ENCODE peak calls at places on chromosome 9, in eight cellular contexts. E is pancreas, L is mesenchymal stem cell, Q is ovary, J is transverse colon, W is body of pancreas, O is cardiac muscle cell, R is right lobe of liver. C is an unnamed sample. For H3K4me1, the result is how much of the 10 kb centered on the place peaks cover.

GRCh38 chr9:34585946-34586705 is 3.4 kb downstream of the CNTFR start:
- DNase-seq in W (no peak), R (no peak), O (no peak), L (no peak), J (no peak), E (no peak), Q (no peak), C (no peak)

GRCh38 chr9:95088421-95089161 is 228.9 kb downstream of the FANCC start:
- DNase-seq in E (no peak), Q (no peak), O (no peak), W (peak), R (no peak), L (peak), J (no peak), C (peak)

GRCh38 chr9:69326261-69326660 is 1.2 kb downstream of the ENTREP1 start:
- DNase-seq in W (no peak), Q (no peak), L (no peak), R (no peak), O (no peak), J (no peak), E (no peak), C (no peak)

GRCh38 chr9:112665347-112665746 is 52.6 kb downstream of the INIP start:
- DNase-seq in R (no peak), L (peak), Q (no peak), W (peak), J (no peak), E (no peak), O (peak), C (no peak)

GRCh38 chr9:97853844-97854695 is 1.0 kb downstream of the FOXE1 start:
- DNase-seq in J (no peak), Q (no peak), L (no peak), R (no peak), E (no peak), O (peak), W (no peak), C (peak)

GRCh38 chr9:118961857-118962256 is 407.4 kb downstream of the BRINP1 start:
- DNase-seq in L (peak), O (no peak), W (no peak), R (no peak), E (no peak), J (no peak), Q (no peak), C (no peak)

GRCh38 chr9:94944623-94945022 is 218.1 kb downstream of the AOPEP start:
- DNase-seq in Q (no peak), W (no peak), L (peak), J (no peak), O (no peak), E (no peak), R (no peak), C (no peak)

GRCh38 chr9:33189331-33189731 is 22.2 kb upstream of the B4GALT1 start:
- DNase-seq in W (no peak), J (no peak), O (no peak), E (no peak), R (no peak), Q (no peak), L (no peak), C (no peak)

GRCh38 chr9:132977626-132978450 is 656 bp upstream of the GFI1B start:
- DNase-seq in R (peak), J (peak), W (peak), Q (peak), L (peak), E (peak), O (peak), C (peak)

GRCh38 chr9:82893549-82893948 is 169.4 kb downstream of the RASEF start:
- DNase-seq in R (no peak), O (no peak), W (no peak), J (no peak), L (no peak), E (no peak), Q (no peak), C (no peak)

GRCh38 chr9:72292184-72292787 is 72.7 kb downstream of the ZFAND5 start:
- DNase-seq in J (no peak), E (no peak), O (peak), R (no peak), Q (no peak), L (peak), W (no peak), C (no peak)

GRCh38 chr9:6766606-6767005 is 8.8 kb downstream of the KDM4C start:
- DNase-seq in W (no peak), L (no peak), Q (no peak), E (no peak), O (no peak), J (no peak), R (no peak), C (no peak)

GRCh38 chr9:76592105-76593010 is 133.4 kb downstream of the GCNT1 start:
- DNase-seq in E (no peak), L (no peak), J (no peak), Q (no peak), W (no peak), R (no peak), O (peak), C (no peak)

GRCh38 chr9:135944444-135945252 is 16.5 kb downstream of the UBAC1 start:
- DNase-seq in E (no peak), O (no peak), L (no peak), R (no peak), J (no peak), W (no peak), Q (no peak), C (no peak)

GRCh38 chr9:73179594-73179993 is 27.9 kb downstream of the ANXA1 start:
- DNase-seq in J (no peak), E (no peak), W (no peak), R (no peak), L (no peak), Q (no peak), O (no peak), C (no peak)

GRCh38 chr9:124164800-124165199 is 92.9 kb upstream of the NEK6 start:
- DNase-seq in Q (no peak), E (no peak), R (no peak), O (no peak), J (no peak), W (peak), L (no peak), C (no peak)

GRCh38 chr9:98096091-98096490 is 22.9 kb downstream of the TRIM14 start:
- DNase-seq in Q (no peak), W (no peak), L (no peak), O (no peak), J (peak), R (no peak), E (no peak), C (no peak)

GRCh38 chr9:94097788-94098413 is 13.6 kb downstream of the PTPDC1 start:
- DNase-seq in J (no peak), R (no peak), L (peak), O (peak), E (no peak), Q (no peak), W (peak), C (no peak)

GRCh38 chr9:75148551-75148950 is 60.2 kb downstream of the OSTF1 start:
- DNase-seq in O (peak), L (peak), E (no peak), W (no peak), R (no peak), Q (no peak), J (no peak), C (no peak)

GRCh38 chr9:27985714-27986113 is 412.4 kb upstream of the C9orf72 start:
- DNase-seq in W (no peak), Q (no peak), J (no peak), E (no peak), R (no peak), O (no peak), L (no peak), C (no peak)

GRCh38 chr9:98977813-98978212 is 34.1 kb downstream of the COL15A1 start:
- DNase-seq in R (no peak), L (no peak), W (no peak), J (no peak), E (no peak), O (no peak), Q (no peak), C (no peak)

GRCh38 chr9:13266172-13266571 is 13.3 kb downstream of the MPDZ start:
- DNase-seq in W (no peak), R (no peak), E (no peak), Q (no peak), L (peak), J (no peak), O (peak), C (no peak)

GRCh38 chr9:86469476-86470087 is 115.4 kb upstream of the TUT7 start:
- DNase-seq in J (no peak), L (no peak), O (no peak), E (no peak), W (no peak), Q (no peak), R (no peak), C (no peak)

GRCh38 chr9:38681747-38682227 is 38.1 kb downstream of the FAM240B start:
- DNase-seq in O (peak), L (peak), Q (no peak), W (no peak), R (no peak), J (no peak), E (no peak), C (no peak)

GRCh38 chr9:13113201-13113600 is 166.3 kb downstream of the MPDZ start:
- DNase-seq in J (no peak), Q (no peak), L (peak), E (no peak), W (no peak), R (no peak), O (peak), C (no peak)

GRCh38 chr9:105678163-105678562 is 15.9 kb downstream of the TAL2 start:
- DNase-seq in J (no peak), L (no peak), Q (no peak), E (no peak), W (no peak), O (no peak), R (no peak), C (no peak)

GRCh38 chr9:69758981-69759477 is 782 bp downstream of the PTAR1 start:
- DNase-seq in R (no peak), Q (no peak), O (peak), W (no peak), L (peak), E (no peak), J (no peak), C (no peak)

GRCh38 chr9:99057665-99058625 is 47.0 kb upstream of the TGFBR1 start:
- DNase-seq in W (peak), O (peak), E (no peak), L (peak), J (peak), Q (no peak), R (no peak), C (no peak)

DNA sequence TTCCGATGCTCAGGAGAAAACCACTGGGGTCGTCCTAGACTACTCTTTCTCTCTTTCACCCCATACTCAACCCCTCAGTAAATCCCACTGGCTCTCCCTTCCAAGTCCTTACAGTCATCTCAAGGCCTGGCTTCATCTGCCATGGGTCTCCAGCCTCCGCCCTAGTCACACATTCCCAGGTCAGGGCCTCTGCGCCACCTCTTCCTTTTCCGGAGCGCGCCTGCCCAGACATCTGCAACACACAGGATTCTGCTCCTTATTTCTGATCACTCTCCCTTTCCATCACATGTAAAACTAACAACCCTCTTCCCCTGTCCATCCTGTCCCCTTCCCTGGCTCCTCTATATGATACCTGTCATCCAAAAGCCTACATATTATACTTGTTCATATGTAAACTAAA is 39.8 kb downstream of the RAPGEF1 start:
- DNase-seq in E (no peak), J (no peak), Q (no peak), O (no peak), W (no peak), L (no peak), R (no peak), C (no peak)
- H3K4me1 ChIP-seq in E (under half), J (under half), Q (under half), O (under half), W (under half), L (under half), R (under half), C (half or more)

DNA sequence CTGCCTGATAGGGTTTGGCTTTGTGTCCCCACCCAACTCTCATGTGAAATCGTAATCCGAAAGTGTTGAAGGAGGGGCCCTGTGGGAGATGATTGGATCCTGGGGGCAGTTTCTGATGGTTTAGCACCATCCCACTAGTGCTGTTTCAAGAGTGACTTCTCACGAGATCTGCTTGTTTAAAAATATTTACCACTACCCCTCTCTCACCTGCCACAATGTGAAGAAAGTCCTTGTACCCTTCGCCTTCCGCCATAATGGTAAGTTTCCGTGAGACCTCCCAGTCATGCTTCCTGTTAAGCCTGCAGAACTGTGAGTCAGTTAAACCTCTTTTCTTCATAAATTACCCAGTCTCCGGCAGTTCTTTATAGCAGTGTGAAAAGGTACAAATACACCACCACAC is 2.7 kb upstream of the RFX3 start:
- DNase-seq in Q (no peak), R (no peak), E (no peak), O (no peak), W (no peak), L (no peak), J (no peak), C (no peak)
- H3K4me1 ChIP-seq in Q (under half), R (under half), E (under half), O (under half), W (under half), L (under half), J (under half), C (under half)

GRCh38 chr9:113668057-113668456 is 204.5 kb downstream of the RGS3 start:
- DNase-seq in Q (no peak), O (no peak), E (no peak), L (no peak), J (no peak), W (no peak), R (no peak), C (no peak)
- H3K4me1 ChIP-seq in Q (under half), O (under half), E (under half), L (under half), J (under half), W (under half), R (under half), C (under half)

GRCh38 chr9:127976943-127977871 is 3.6 kb downstream of the EEIG1 start:
- DNase-seq in O (no peak), L (no peak), W (peak), E (no peak), Q (no peak), J (peak), R (no peak), C (no peak)
- H3K4me1 ChIP-seq in O (half or more), L (half or more), W (half or more), E (half or more), Q (half or more), J (half or more), R (under half), C (half or more)

DNA sequence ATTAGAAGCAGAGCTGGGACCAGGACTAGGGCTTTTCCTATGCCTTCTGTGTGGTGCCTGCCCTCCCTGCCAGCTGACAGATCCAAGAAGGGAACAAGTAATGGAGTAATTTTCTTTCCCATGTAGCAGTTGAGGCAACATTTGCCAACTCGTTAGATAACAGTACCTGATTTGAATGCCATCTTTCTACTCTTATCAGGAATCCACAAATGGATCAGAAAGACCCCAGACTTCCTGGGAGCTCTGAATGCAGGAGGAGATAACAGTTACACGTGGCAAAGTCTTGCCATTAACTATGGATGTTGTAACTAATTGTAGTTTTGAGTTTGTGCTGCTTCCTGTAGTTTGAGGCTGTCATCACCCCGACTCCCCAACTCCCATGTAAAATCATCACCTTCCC is 39.2 kb downstream of the RCL1 start:
- DNase-seq in W (no peak), J (no peak), L (no peak), E (no peak), Q (no peak), R (no peak), O (peak), C (no peak)
- H3K4me1 ChIP-seq in W (half or more), J (under half), L (under half), E (under half), Q (under half), R (under half), O (under half), C (under half)

DNA sequence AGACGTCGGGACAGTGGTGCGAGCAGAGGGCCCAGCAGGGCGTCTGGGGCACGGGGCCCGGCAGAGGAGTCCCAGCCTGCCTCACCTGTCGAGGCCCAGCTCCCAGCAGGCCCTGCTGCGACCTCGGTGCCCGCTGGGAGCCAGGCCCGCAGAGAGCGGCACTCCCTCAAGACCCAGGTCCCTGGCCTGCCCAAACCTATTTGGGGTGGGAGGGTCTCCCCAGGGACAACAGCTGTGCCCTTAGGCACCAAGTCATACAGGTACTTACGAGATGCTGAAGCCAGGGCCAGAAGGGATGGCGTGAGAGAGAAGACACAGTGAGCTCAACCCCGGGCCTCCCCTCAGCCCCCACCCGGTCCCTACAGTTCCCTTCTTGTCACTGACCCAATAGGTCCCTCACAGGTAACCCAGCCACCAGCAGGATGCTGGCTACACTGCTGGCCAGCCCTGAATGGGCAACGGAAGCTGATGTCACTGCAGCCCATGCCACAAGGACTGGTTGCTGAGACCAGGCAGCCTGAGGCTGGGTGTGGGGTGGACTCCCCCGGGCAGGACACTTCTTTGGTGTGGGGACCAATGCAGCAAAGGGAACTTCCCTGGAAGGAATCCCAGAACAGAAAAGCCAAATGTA is 3.7 kb downstream of the NSMF start:
- DNase-seq in R (no peak), L (no peak), E (peak), Q (peak), J (no peak), W (peak), O (no peak), C (peak)
- H3K4me1 ChIP-seq in R (under half), L (half or more), E (under half), Q (under half), J (under half), W (under half), O (under half), C (under half)

GRCh38 chr9:35687306-35687705 is 2.4 kb downstream of the TPM2 start:
- DNase-seq in O (no peak), R (no peak), E (no peak), W (no peak), L (no peak), Q (no peak), J (no peak), C (no peak)
- H3K4me1 ChIP-seq in O (under half), R (under half), E (under half), W (under half), L (under half), Q (under half), J (under half), C (under half)

GRCh38 chr9:110101531-110102161 is 106.3 kb downstream of the C9orf152 start:
- DNase-seq in Q (no peak), E (no peak), R (no peak), L (peak), O (peak), J (peak), W (no peak), C (no peak)

GRCh38 chr9:110106698-110107097 is 101.3 kb downstream of the C9orf152 start:
- DNase-seq in R (no peak), Q (no peak), J (no peak), E (no peak), O (no peak), W (no peak), L (no peak), C (no peak)

GRCh38 chr9:110103257-110103656 is 104.7 kb downstream of the C9orf152 start:
- DNase-seq in E (no peak), Q (no peak), O (no peak), R (no peak), L (peak), J (no peak), W (no peak), C (no peak)

GRCh38 chr9:110104201-110104845 is 103.6 kb downstream of the C9orf152 start:
- DNase-seq in J (no peak), R (no peak), L (peak), W (no peak), Q (no peak), O (peak), E (no peak), C (no peak)

GRCh38 chr9:110105107-110105506 is 102.9 kb downstream of the C9orf152 start:
- DNase-seq in R (no peak), J (no peak), E (no peak), O (peak), Q (no peak), W (no peak), L (peak), C (no peak)
- H3K4me1 ChIP-seq in R (under half), J (under half), E (under half), O (under half), Q (under half), W (under half), L (under half), C (under half)

GRCh38 chr9:92426501-92426900 is 2.2 kb upstream of the OMD start:
- DNase-seq in L (no peak), O (no peak), E (no peak), Q (no peak), J (no peak), R (no peak), W (no peak), C (no peak)
- H3K4me1 ChIP-seq in L (under half), O (under half), E (under half), Q (under half), J (under half), R (under half), W (under half), C (under half)

C was measured in upper lobe of right lung.